ENCODE peak calls at places on chromosomes 16 and 17, in four cellular contexts. H is HepG2, E is A549, T is GM12878. D is an unnamed sample.

GRCh38 chr17:81927145-81927652 is 336 bp downstream of the MAFG start:
- DNase-seq in H (no peak), E (no peak), T (no peak), D (no peak)

GRCh38 chr17:1153795-1154546 is 25.8 kb downstream of the ABR start:
- DNase-seq in H (peak), E (peak), T (no peak), D (peak)

GRCh38 chr17:64245218-64246145 is 17.6 kb downstream of the TEX2 start:
- DNase-seq in H (no peak), E (no peak), T (no peak), D (no peak)

GRCh38 chr17:9924735-9925191 is 19.7 kb upstream of the RCVRN start:
- DNase-seq in H (peak), E (peak), T (peak), D (peak)

GRCh38 chr16:55568151-55568693 is 1.7 kb downstream of the CAPNS2 start:
- DNase-seq in H (no peak), E (no peak), T (no peak), D (no peak)

GRCh38 chr16:84391151-84391873 is 23.0 kb downstream of the ATP2C2 start:
- DNase-seq in H (no peak), E (no peak), T (no peak), D (peak)

GRCh38 chr16:57409065-57409464 is 4.5 kb downstream of the CCL17 start:
- DNase-seq in H (no peak), E (no peak), T (no peak), D (no peak)

GRCh38 chr16:89565256-89565505 is 4.7 kb downstream of the RPL13 start:
- DNase-seq in H (no peak), E (peak), T (no peak), D (peak)

GRCh38 chr17:28346199-28346580 is 10.6 kb downstream of the TNFAIP1 start:
- DNase-seq in H (no peak), E (no peak), T (no peak), D (no peak)

GRCh38 chr17:27496501-27496943 is 40.3 kb downstream of the KSR1 start:
- DNase-seq in H (peak), E (peak), T (no peak), D (no peak)

GRCh38 chr16:85490971-85491771 is 122.0 kb upstream of the GSE1 start:
- DNase-seq in H (peak), E (peak), T (no peak), D (peak)

GRCh38 chr16:84058211-84058610 is 15.6 kb upstream of the SLC38A8 start:
- DNase-seq in H (no peak), E (no peak), T (no peak), D (no peak)

GRCh38 chr17:47324224-47325020 is 667 bp downstream of the EFCAB13 start:
- DNase-seq in H (no peak), E (peak), T (peak), D (peak)

GRCh38 chr16:866252-866651 is 65.7 kb upstream of the GNG13 start:
- DNase-seq in H (no peak), E (no peak), T (no peak), D (peak)

GRCh38 chr17:19003543-19003965 is 1.0 kb downstream of the FAM83G start:
- DNase-seq in H (no peak), E (no peak), T (no peak), D (no peak)
- TF ChIP-seq MAX in H (no peak), E (no peak), T (no peak), D (no peak)

GRCh38 chr17:39739885-39740356 is 2.2 kb downstream of the GRB7 start:
- DNase-seq in H (peak), E (no peak), T (no peak), D (no peak)
- TF ChIP-seq MYC in H (no peak), E (no peak), T (no peak), D (no peak)

GRCh38 chr17:76102944-76103273 is 678 bp downstream of the EXOC7 start:
- DNase-seq in H (no peak), E (no peak), T (no peak), D (no peak)

GRCh38 chr17:76104896-76105231 is 1.3 kb upstream of the EXOC7 start:
- DNase-seq in H (peak), E (no peak), T (no peak), D (peak)

GRCh38 chr17:76103274-76104139 is at the start of gene EXOC7:
- DNase-seq in H (peak), E (peak), T (peak), D (peak)

GRCh38 chr17:76107507-76107906 is 3.9 kb upstream of the EXOC7 start:
- DNase-seq in H (peak), E (peak), T (no peak), D (peak)

DNA sequence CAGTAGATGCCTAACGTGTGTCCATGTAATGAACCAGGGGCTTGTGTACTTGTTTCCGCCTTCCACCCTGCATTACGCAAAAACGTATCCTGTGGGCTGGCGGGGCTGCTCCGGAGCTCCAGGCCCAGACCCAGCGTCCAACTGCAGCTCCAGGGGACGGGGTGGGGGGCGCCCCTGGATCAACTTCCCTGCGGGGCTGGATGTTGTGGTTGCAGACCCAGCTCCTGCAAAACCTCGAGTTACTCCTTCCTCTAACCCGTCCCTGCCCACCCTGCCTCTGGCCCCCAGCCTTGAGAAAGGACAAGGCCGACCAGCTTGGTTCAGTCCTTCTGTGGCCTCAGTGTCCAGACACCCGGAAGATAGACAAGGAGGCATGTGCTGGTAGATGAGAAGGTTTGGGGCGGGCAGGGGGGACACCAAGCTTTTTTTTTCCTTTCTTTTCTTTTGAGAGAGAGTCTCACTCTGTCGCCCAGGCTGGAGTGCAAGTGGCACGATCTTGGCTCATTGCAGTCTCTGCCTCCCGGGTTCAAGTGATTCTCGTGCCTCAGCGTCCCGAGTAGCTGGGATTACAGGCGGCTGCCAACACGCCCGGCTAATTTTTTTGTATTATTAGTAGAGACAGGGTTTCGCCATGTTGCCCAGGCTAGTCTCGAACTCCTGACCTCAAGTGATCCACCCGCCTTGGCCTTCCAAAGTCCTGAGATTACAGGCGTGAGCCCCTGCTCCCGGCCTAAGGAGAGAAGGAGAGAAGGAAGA is 731 bp upstream of the EXOC7 start:
- DNase-seq in H (peak), E (no peak), T (no peak), D (peak)
- H3K4me3 ChIP-seq in H (peak), E (peak), T (peak), D (peak)

DNA sequence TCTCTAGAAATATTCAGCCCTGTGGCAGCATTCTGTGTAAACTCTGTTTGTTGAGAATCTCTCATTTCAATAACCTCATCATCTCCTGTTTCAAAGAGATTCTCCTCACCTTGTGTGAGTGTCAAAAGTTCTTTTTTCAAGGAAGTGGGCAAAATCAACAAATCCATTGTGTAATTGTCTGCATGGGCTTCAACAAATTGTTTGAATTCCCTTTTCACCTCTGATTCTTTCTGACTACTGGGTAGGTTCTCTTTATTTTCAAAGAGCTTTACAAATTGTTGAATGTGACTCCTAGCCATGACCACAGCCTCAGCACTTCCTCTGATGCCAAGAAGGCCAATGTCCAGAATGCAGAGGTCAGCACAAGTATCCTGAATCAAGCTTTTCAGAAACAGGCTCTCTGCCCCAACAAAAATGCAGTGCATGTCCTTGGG is 48.0 kb downstream of the N4BP1 start:
- DNase-seq in H (peak), E (no peak), T (no peak), D (no peak)
- TF ChIP-seq MAX in H (no peak), E (no peak), T (no peak), D (no peak)

GRCh38 chr17:6420173-6420641 is 14.7 kb downstream of the AIPL1 start:
- DNase-seq in H (no peak), E (peak), T (no peak), D (peak)
- TF ChIP-seq MYC in H (no peak), E (no peak), T (no peak), D (no peak)

GRCh38 chr16:8137581-8137980 is 452.7 kb downstream of the TMEM114 start:
- DNase-seq in H (no peak), E (no peak), T (no peak), D (no peak)
- H3K4me3 ChIP-seq in H (no peak), E (no peak), T (no peak), D (no peak)